ENCODE peak calls at places on chromosome X, in six cellular contexts. Q is bronchial epithelial cell, P is choroid plexus epithelial cell, E is hepatocyte, N is IMR-90, L is cardiac fibroblast. B is an unnamed sample.

GRCh38 chrX:38937926-38938325 is 136.7 kb downstream of the MID1IP1 start:
- DNase-seq in Q (peak; percentile 27), P (no peak), E (no peak), N (no peak), L (no peak), B (no peak)

GRCh38 chrX:110418857-110419249 is 60.2 kb downstream of the RTL9 start:
- DNase-seq in Q (peak; percentile 53), P (peak; percentile 39), E (peak; percentile 58), N (peak; percentile 86), L (peak; percentile 32), B (peak; percentile 43)

GRCh38 chrX:92232182-92232581 is 453.0 kb downstream of the PCDH11X start:
- DNase-seq in Q (no peak), P (no peak), E (peak; percentile 44), N (peak; percentile 2), L (peak; percentile 0), B (peak; percentile 11)

GRCh38 chrX:9842541-9842940 is 56.3 kb downstream of the SHROOM2 start:
- DNase-seq in Q (no peak), P (no peak), E (peak; percentile 39), N (no peak), L (no peak), B (no peak)

GRCh38 chrX:129777218-129777768 is 2.5 kb upstream of the SASH3 start:
- DNase-seq in Q (peak; percentile 10), P (no peak), E (no peak), N (no peak), L (no peak), B (no peak)

GRCh38 chrX:136761410-136761809 is 19.3 kb downstream of the ARHGEF6 start:
- DNase-seq in Q (no peak), P (no peak), E (no peak), N (no peak), L (no peak), B (no peak)

GRCh38 chrX:39242187-39242586 is 440.9 kb downstream of the MID1IP1 start:
- DNase-seq in Q (peak; percentile 48), P (peak; percentile 36), E (peak; percentile 68), N (no peak), L (peak; percentile 17), B (peak; percentile 10)

GRCh38 chrX:31153475-31154047 is 81.7 kb upstream of the FTHL17 start:
- DNase-seq in Q (no peak), P (no peak), E (no peak), N (no peak), L (no peak), B (no peak)

GRCh38 chrX:45513042-45513441 is 312.4 kb upstream of the DIPK2B start:
- DNase-seq in Q (no peak), P (no peak), E (no peak), N (no peak), L (no peak), B (no peak)

GRCh38 chrX:45518552-45518951 is 317.9 kb upstream of the DIPK2B start:
- DNase-seq in Q (no peak), P (no peak), E (no peak), N (no peak), L (no peak), B (no peak)

GRCh38 chrX:45517090-45517973 is 316.7 kb upstream of the DIPK2B start:
- DNase-seq in Q (peak; percentile 83), P (peak; percentile 69), E (no peak), N (peak; percentile 83), L (peak; percentile 78), B (peak; percentile 59)

DNA sequence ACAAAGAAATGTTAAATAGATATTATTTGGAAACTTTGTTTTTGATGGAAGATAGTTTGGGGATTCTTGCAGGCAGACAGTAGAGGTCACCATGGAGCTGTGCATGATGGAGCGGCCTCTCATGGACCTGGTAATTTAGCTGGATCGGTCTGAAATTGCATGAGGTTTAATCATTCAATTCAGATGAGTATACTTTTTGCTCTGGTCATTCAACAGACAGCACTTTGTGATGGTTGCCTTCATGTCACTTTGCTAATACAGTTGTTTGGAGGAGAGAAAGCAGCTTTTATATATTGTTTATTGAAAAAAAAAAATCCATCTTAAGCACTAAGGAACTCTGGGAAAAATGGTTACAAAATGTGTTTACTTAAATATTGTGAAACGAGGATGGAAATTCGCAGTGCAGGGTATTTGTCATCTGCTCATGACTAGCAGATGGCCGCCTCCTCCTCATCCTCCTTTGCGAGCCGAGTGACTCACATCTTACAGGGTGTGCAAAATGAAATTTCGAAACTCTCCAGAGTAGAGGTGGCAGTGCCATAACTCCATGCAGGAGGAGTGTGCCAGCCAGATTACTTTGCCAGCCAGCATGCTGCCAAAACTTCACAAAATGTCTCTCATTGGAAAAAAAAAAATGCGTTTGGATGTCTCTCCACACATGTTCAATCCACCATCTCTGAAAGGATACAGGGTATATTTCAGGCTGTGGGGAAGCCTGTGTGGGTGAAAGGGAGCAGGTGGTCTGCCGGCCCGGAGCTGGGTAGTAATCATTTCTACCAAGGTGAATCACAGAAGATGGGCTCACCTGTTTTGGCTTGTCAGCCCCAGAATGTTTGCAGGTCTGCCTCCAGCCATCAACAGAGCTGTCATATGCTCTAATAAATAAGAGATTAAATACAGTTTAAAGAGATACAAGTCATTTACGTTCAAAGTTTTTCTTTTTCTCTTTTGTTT is 314.9 kb upstream of the DIPK2B start:
- DNase-seq in Q (peak; percentile 93), P (peak; percentile 91), E (peak; percentile 71), N (peak; percentile 92), L (peak; percentile 96), B (peak; percentile 92)
- H3K4me3 ChIP-seq in Q (no peak overlapping the region), P (no peak overlapping the region), E (no peak overlapping the region), N (peak overlapping the region; percentile 23), L (no peak overlapping the region), B (peak overlapping the region; percentile 23)

DNA sequence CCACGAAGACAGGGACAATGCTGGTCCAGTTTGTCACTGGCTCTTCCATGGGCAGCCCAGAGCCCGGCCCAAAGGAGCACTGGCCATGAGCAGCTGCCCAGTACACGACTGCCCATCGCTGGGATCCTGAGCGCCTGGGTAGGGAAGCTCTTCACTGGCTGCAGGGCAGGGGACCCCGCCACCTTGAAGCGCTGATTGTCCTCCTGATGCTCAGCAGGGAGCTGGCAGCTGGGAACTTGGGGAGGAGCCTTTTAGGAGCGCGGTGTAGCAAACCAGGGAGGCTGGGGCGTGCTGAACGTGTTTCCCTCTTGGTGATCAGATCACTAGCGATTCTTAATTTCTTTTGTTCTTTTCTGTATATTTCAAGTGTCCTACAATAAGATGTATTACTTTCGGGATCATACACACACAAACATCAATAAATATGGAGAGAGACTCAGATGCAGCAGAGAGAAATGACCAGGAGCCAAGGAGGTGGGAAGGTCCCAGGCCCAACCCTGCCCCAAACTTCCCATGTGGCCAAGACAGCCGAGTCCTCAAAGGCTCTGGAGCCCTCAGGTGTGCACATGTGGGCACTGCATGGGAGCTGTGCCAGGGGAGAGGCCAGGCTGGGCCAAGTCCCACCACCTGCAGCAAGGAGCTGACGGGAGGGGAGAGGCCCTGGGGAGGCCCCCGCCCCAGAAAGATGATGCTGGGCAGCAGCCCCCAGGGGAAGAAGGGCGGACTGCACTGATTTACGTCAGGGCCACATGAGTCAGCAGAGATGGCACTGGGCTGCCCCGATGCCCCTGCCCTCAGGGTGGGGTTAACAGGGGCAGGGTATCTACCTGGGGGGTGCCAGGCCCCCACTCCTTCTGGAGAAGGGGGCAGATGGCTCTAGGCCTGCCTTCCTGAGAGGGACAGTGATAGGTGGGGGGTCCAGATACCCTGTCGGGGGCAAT is 1.6 kb downstream of the L1CAM start:
- DNase-seq in Q (peak; percentile 9), P (no peak), E (no peak), N (no peak), L (no peak), B (no peak)
- TF ChIP-seq CTCF in Q (peak; percentile 33), P (no peak), E (no peak), N (no peak), L (no peak), B (no peak)

GRCh38 chrX:53422091-53422914 is at the start of the genes RIBC1 and SMC1A:
- DNase-seq in Q (peak; percentile 93), P (peak; percentile 98), E (peak; percentile 96), N (peak; percentile 98), L (peak; percentile 96), B (peak; percentile 97)

GRCh38 chrX:53421772-53422090 is 723 bp downstream of the SMC1A start:
- DNase-seq in Q (no peak), P (no peak), E (no peak), N (no peak), L (no peak), B (no peak)

GRCh38 chrX:53421125-53421524 is 1.3 kb downstream of the SMC1A start:
- DNase-seq in Q (no peak), P (no peak), E (no peak), N (no peak), L (no peak), B (no peak)

GRCh38 chrX:53422915-53423268 is 219 bp downstream of the RIBC1 start:
- DNase-seq in Q (no peak), P (no peak), E (no peak), N (no peak), L (no peak), B (no peak)
- H3K4me3 ChIP-seq in Q (peak overlapping the region; percentile 72), P (peak overlapping the region; percentile 73), E (no peak overlapping the region), N (peak overlapping the region; percentile 49), L (peak overlapping the region; percentile 57), B (peak overlapping the region; percentile 74)

GRCh38 chrX:40380649-40381488 is 199.9 kb upstream of the ATP6AP2 start:
- DNase-seq in Q (no peak), P (no peak), E (no peak), N (no peak), L (no peak), B (no peak)
- TF ChIP-seq CTCF in Q (no peak), P (no peak), E (no peak), N (no peak), L (no peak), B (no peak)

GRCh38 chrX:15673970-15674369 is 9.4 kb upstream of the CLTRN start:
- DNase-seq in Q (no peak), P (no peak), E (no peak), N (no peak), L (no peak), B (no peak)
- H3K4me3 ChIP-seq in Q (peak overlapping the region; percentile 82), P (peak overlapping the region; percentile 92), E (peak overlapping the region; percentile 69), N (peak overlapping the region; percentile 74), L (peak overlapping the region; percentile 84), B (peak overlapping the region; percentile 84)

DNA sequence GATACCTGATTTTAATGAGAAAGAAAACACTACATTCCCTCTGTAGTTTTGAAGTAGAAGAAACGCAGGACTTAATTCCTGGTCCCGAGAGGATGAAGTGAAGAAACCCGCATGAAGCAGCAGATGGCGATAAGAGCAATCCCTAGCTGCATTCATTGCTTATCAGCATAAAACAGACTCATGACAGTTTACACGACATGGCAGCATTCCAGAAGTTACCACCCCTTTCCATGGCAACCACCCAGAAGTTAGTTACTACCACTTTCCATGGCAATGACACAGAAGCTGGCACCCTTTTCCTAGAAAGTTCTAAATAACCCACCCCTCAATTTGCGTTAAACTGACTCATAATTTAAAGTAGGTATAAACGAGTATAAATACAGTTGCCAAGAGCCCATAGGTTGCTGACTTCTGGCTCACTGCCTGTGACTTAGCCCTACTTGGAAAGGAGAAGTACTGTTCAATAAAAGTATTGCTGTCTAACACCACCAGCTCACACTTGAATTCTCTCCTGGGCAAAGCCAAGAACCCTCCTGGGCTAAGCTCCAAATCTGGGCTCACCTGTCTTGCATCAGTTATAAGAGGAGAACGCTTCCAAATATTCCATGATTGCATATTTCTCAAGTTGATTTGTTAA is 5.5 kb upstream of the XAGE2 start:
- DNase-seq in Q (no peak), P (peak; percentile 37), E (peak; percentile 31), N (peak; percentile 5), L (peak; percentile 4), B (no peak)
- TF ChIP-seq CTCF in Q (no peak), P (peak; percentile 44), E (peak; percentile 26), N (no peak), L (no peak), B (no peak)

GRCh38 chrX:123964155-123964554 is 2.6 kb downstream of the STAG2 start:
- DNase-seq in Q (peak; percentile 31), P (peak; percentile 38), E (no peak), N (peak; percentile 43), L (peak; percentile 48), B (peak; percentile 41)
- H3K4me3 ChIP-seq in Q (no peak overlapping the region), P (peak overlapping the region; percentile 50), E (peak overlapping the region; percentile 23), N (no peak overlapping the region), L (no peak overlapping the region), B (peak overlapping the region; percentile 64)

B was measured in fibroblast of pulmonary artery.